ENCODE peak calls at places on chromosome 22, in four cellular contexts. C, T, D and R are unnamed samples.

GRCh38 chr22:36486619-36487384 is 5.4 kb upstream of the TXN2 start:
- DNase-seq in D (no peak), T (no peak), C (no peak), R (no peak)

GRCh38 chr22:33443688-33444087 is 385.5 kb upstream of the SYN3 start:
- DNase-seq in T (no peak), C (no peak), D (no peak), R (no peak)

GRCh38 chr22:49871482-49871881 is 17.8 kb downstream of the ZBED4 start:
- DNase-seq in C (no peak), T (no peak), D (no peak), R (no peak)

GRCh38 chr22:20957118-20957690 is 9.9 kb upstream of the AIFM3 start:
- DNase-seq in D (no peak), T (peak), C (no peak), R (peak)

GRCh38 chr22:37624017-37624365 is 15.4 kb downstream of the GGA1 start:
- DNase-seq in T (no peak), C (no peak), D (no peak), R (no peak)

GRCh38 chr22:46726066-46726985 is 11.7 kb downstream of the CERK start:
- DNase-seq in T (peak), C (peak), D (peak), R (no peak)

GRCh38 chr22:29811377-29811776 is 26.7 kb downstream of the ASCC2 start:
- DNase-seq in D (no peak), C (no peak), T (no peak), R (peak)

GRCh38 chr22:49599039-49599438 is 228.6 kb downstream of the BRD1 start:
- DNase-seq in D (no peak), T (no peak), C (no peak), R (no peak)

GRCh38 chr22:44550666-44551491 is 52.8 kb upstream of the RTL6 start:
- DNase-seq in C (peak), D (peak), T (peak), R (peak)

GRCh38 chr22:22730655-22731373 is 86.4 kb downstream of the GGTLC2 start:
- DNase-seq in T (no peak), C (no peak), D (no peak), R (no peak)

GRCh38 chr22:46707305-46707704 is 30.7 kb downstream of the CERK start:
- DNase-seq in D (no peak), C (no peak), T (no peak), R (no peak)

GRCh38 chr22:25148149-25148691 is 51.4 kb upstream of the CRYBB3 start:
- DNase-seq in T (no peak), C (no peak), D (no peak), R (no peak)

GRCh38 chr22:25110846-25111578 is 88.6 kb upstream of the CRYBB3 start:
- DNase-seq in D (peak), C (peak), T (peak), R (peak)

GRCh38 chr22:36921309-36922096 is 8.1 kb downstream of the CSF2RB start:
- DNase-seq in D (no peak), T (no peak), C (no peak), R (no peak)

GRCh38 chr22:24775769-24776492 is 1.4 kb upstream of the PIWIL3 start:
- DNase-seq in C (no peak), T (no peak), D (no peak), R (peak)

GRCh38 chr22:32542332-32543019 is 67.9 kb downstream of the FBXO7 start:
- DNase-seq in D (no peak), C (no peak), T (no peak), R (no peak)

GRCh38 chr22:40694409-40694808 is 15.1 kb downstream of the MCHR1 start:
- DNase-seq in T (no peak), D (no peak), C (no peak), R (no peak)

GRCh38 chr22:26986051-26986881 is 328.9 kb downstream of the MIAT start:
- DNase-seq in D (no peak), C (no peak), T (no peak), R (no peak)

GRCh38 chr22:49232319-49233067 is 595.2 kb downstream of the BRD1 start:
- DNase-seq in D (no peak), T (no peak), C (no peak), R (no peak)

GRCh38 chr22:32866953-32867352 is 65.4 kb downstream of the TIMP3 start:
- DNase-seq in C (no peak), D (no peak), T (no peak), R (no peak)

GRCh38 chr22:24727218-24727851 is 47.2 kb downstream of the PIWIL3 start:
- DNase-seq in D (peak), T (no peak), C (peak), R (peak)

GRCh38 chr22:23190526-23190925 is 10.2 kb downstream of the BCR start:
- DNase-seq in C (no peak), D (no peak), T (no peak), R (no peak)

GRCh38 chr22:49549256-49549655 is 278.4 kb downstream of the BRD1 start:
- DNase-seq in C (no peak), D (no peak), T (no peak), R (no peak)

GRCh38 chr22:48761546-48761945 is 1066.1 kb downstream of the BRD1 start:
- DNase-seq in T (no peak), D (no peak), C (no peak), R (no peak)

GRCh38 chr22:28112548-28113043 is 193.5 kb upstream of the PITPNB start:
- DNase-seq in C (peak), T (peak), D (peak), R (no peak)

GRCh38 chr22:35615156-35615555 is 2.0 kb downstream of the MB start:
- DNase-seq in C (no peak), D (no peak), T (no peak), R (no peak)

GRCh38 chr22:27207907-27208306 is 550.5 kb downstream of the MIAT start:
- DNase-seq in D (no peak), C (no peak), T (no peak), R (no peak)

GRCh38 chr22:28855355-28856094 is 27.8 kb upstream of the ZNRF3 start:
- DNase-seq in T (peak), D (peak), C (peak), R (peak)

GRCh38 chr22:29157759-29158535 is 47.7 kb upstream of the EMID1 start:
- DNase-seq in T (no peak), D (no peak), C (no peak), R (no peak)

GRCh38 chr22:41288245-41288946 is 2.4 kb upstream of the RANGAP1 start:
- DNase-seq in D (peak), C (peak), T (peak), R (peak)

GRCh38 chr22:48811885-48812284 is 1015.8 kb downstream of the BRD1 start:
- DNase-seq in D (no peak), C (no peak), T (no peak), R (no peak)

GRCh38 chr22:19845369-19845722 is 9.3 kb downstream of the GNB1L start:
- DNase-seq in D (no peak), C (no peak), T (no peak), R (no peak)

GRCh38 chr22:19844423-19845368 is 10.0 kb downstream of the GNB1L start:
- DNase-seq in T (no peak), C (no peak), D (peak), R (no peak)

GRCh38 chr22:19843107-19843856 is 11.4 kb downstream of the GNB1L start:
- DNase-seq in C (no peak), D (no peak), T (no peak), R (no peak)

GRCh38 chr22:19842386-19843106 is 12.1 kb downstream of the GNB1L start:
- DNase-seq in C (no peak), T (no peak), D (no peak), R (no peak)

GRCh38 chr22:19843857-19844422 is 10.7 kb downstream of the GNB1L start:
- DNase-seq in C (no peak), D (no peak), T (no peak), R (no peak)
- H3K4me3 ChIP-seq in C (no peak), D (no peak), T (no peak), R (no peak)

GRCh38 chr22:19879651-19879995 is 24.9 kb upstream of the GNB1L start:
- DNase-seq in D (no peak), T (no peak), C (no peak), R (no peak)
- H3K4me3 ChIP-seq in D (peak), T (no peak), C (peak), R (no peak)

DNA sequence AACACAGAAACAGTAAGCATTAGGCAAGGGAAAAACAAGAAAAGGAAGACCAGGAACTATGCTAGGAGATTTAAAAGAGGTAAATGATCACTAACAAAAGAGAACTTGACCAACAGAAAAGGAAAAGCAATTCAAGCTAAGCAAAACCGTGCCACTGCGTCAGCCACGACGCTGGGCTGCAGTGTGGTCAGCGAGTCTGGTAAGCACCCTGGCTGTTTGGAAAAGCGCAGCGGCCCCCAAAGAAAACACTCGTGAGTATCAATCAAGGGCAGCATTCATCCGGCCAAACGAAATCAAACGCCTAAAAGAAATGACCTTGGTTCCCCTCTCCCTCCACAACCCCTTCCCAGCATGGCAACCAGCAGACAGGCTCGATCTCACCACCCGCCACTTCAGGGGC is 28.8 kb downstream of the PACSIN2 start:
- DNase-seq in C (no peak), T (no peak), D (no peak), R (no peak)
- H3K4me3 ChIP-seq in C (no peak), T (no peak), D (no peak), R (no peak)

DNA sequence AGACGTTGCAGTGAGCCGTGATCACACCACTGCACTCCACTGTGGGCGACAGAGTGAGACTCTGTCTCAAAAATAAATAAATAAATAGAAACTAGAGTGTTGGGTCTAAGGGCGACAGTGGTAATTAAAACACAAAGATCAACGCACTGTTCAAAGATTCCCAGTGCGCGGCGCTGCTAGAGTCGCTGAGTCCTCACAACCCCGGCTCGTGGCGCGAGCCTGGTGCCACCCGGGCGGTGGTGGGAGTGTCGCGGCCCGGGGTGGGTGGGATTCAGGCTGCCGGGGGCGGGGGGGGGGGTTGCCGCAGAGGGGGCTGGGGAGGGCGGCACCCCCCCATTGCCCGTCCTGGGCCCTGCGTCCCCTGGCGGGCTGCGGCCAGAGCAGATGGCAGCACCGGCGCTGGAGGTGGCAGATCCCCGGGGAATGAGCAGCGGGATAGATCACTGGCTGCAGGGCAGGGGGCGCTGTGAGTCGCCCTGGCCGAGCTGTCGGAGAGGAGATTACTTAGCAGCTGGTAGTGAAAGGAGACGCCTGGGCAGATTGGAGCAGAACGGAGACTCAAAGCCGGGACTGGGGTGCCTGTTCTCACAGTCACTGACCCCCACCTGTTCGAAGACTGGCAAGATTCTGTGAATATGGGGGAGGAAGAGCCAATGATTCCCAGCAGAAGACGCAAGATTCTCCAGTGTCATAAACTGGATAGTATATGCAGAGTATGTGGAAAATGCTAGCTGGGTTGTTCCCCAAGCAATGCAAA is 30.2 kb upstream of the APOBEC3A start:
- DNase-seq in D (peak), T (peak), C (no peak), R (no peak)
- H3K4me3 ChIP-seq in D (peak), T (peak), C (peak), R (no peak)

GRCh38 chr22:31342389-31343125 is 3.6 kb downstream of the PATZ1 start:
- DNase-seq in T (no peak), C (no peak), D (no peak), R (no peak)
- H3K4me3 ChIP-seq in T (peak), C (peak), D (no peak), R (peak)

GRCh38 chr22:43378011-43378704 is 33.7 kb upstream of the MPPED1 start:
- DNase-seq in D (no peak), T (peak), C (no peak), R (no peak)
- H3K4me3 ChIP-seq in D (no peak), T (no peak), C (no peak), R (no peak)